ENCODE peak calls at places on chromosomes 5 and 9, in six cellular contexts. G, E, A, O, P and W are unnamed samples.

GRCh38 chr5:624951-625230 is 12.8 kb downstream of the CEP72 start:
- DNase-seq in G (no peak), E (no peak), A (no peak), O (no peak), P (no peak), W (no peak)

GRCh38 chr5:122076023-122076422 is 2.0 kb downstream of the LOX start:
- DNase-seq in G (no peak), E (no peak), A (no peak), O (no peak), P (no peak), W (no peak)

GRCh38 chr5:150136841-150137167 is 18.8 kb downstream of the PDGFRB start:
- DNase-seq in G (no peak), E (no peak), A (no peak), O (no peak), P (no peak), W (no peak)

GRCh38 chr5:109668668-109669422 is 20.9 kb upstream of the MAN2A1 start:
- DNase-seq in G (no peak), E (no peak), A (no peak), O (no peak), P (no peak), W (no peak)

GRCh38 chr9:37350486-37351190 is 71.9 kb upstream of the GRHPR start:
- DNase-seq in G (no peak), E (no peak), A (no peak), O (no peak), P (no peak), W (no peak)

GRCh38 chr9:1639166-1639565 is 376.0 kb upstream of the SMARCA2 start:
- DNase-seq in G (no peak), E (no peak), A (no peak), O (no peak), P (no peak), W (no peak)

GRCh38 chr5:69217154-69217731 is 17.4 kb upstream of the CDK7 start:
- DNase-seq in G (peak; percentile 98), E (no peak), A (no peak), O (no peak), P (no peak), W (no peak)

GRCh38 chr5:34789021-34789531 is 49.9 kb upstream of the TTC23L start:
- DNase-seq in G (no peak), E (no peak), A (no peak), O (no peak), P (peak; percentile 43), W (no peak)

GRCh38 chr5:59790399-59791130 is 103.0 kb downstream of the PDE4D start:
- DNase-seq in G (no peak), E (no peak), A (no peak), O (no peak), P (no peak), W (no peak)

GRCh38 chr9:893843-894420 is 52.4 kb downstream of the DMRT1 start:
- DNase-seq in G (peak; percentile 56), E (peak; percentile 2), A (peak; percentile 61), O (peak; percentile 58), P (peak; percentile 16), W (peak; percentile 55)

GRCh38 chr5:72108200-72109050 is 1.1 kb downstream of the MAP1B start:
- DNase-seq in G (peak; percentile 82), E (no peak), A (peak; percentile 90), O (peak; percentile 64), P (peak; percentile 62), W (peak; percentile 35)

GRCh38 chr5:40577718-40578117 is 102.0 kb upstream of the PTGER4 start:
- DNase-seq in G (no peak), E (no peak), A (no peak), O (no peak), P (no peak), W (no peak)

GRCh38 chr5:95959964-95960801 is 1.5 kb downstream of the ELL2 start:
- DNase-seq in G (peak; percentile 45), E (no peak), A (peak; percentile 44), O (peak; percentile 25), P (no peak), W (no peak)

GRCh38 chr5:103461223-103461622 is 101.4 kb downstream of the NUDT12 start:
- DNase-seq in G (no peak), E (no peak), A (no peak), O (no peak), P (peak; percentile 79), W (no peak)

GRCh38 chr5:160064979-160065619 is 54.2 kb downstream of the PWWP2A start:
- DNase-seq in G (peak; percentile 23), E (no peak), A (no peak), O (peak; percentile 74), P (no peak), W (peak; percentile 74)

GRCh38 chr5:178421699-178422399 is 168.3 kb downstream of the COL23A1 start:
- DNase-seq in G (peak; percentile 11), E (no peak), A (peak; percentile 44), O (no peak), P (no peak), W (no peak)

GRCh38 chr9:19127881-19128719 is 808 bp upstream of the PLIN2 start:
- DNase-seq in G (peak; percentile 67), E (no peak), A (peak; percentile 74), O (no peak), P (no peak), W (peak; percentile 16)

GRCh38 chr9:121498150-121498486 is 1.5 kb downstream of the GGTA1 start:
- DNase-seq in G (peak; percentile 82), E (peak; percentile 9), A (peak; percentile 75), O (peak; percentile 67), P (peak; percentile 45), W (peak; percentile 77)

GRCh38 chr5:77636423-77637169 is 1.9 kb downstream of the OTP start:
- DNase-seq in G (peak; percentile 61), E (no peak), A (no peak), O (no peak), P (no peak), W (no peak)

GRCh38 chr5:78781611-78782356 is 133.2 kb upstream of the LHFPL2 start:
- DNase-seq in G (no peak), E (no peak), A (no peak), O (no peak), P (no peak), W (no peak)

GRCh38 chr5:73199671-73200070 is 26.7 kb downstream of the TMEM174 start:
- DNase-seq in G (no peak), E (no peak), A (no peak), O (no peak), P (peak; percentile 12), W (no peak)

GRCh38 chr9:385818-386398 is 171.2 kb downstream of the DOCK8 start:
- DNase-seq in G (peak; percentile 34), E (no peak), A (peak; percentile 63), O (peak; percentile 49), P (peak; percentile 4), W (peak; percentile 16)

GRCh38 chr9:94030318-94031179 is 53.7 kb upstream of the PTPDC1 start:
- DNase-seq in G (peak; percentile 95), E (peak; percentile 58), A (peak; percentile 87), O (peak; percentile 76), P (peak; percentile 84), W (peak; percentile 87)

GRCh38 chr5:35902032-35902681 is 36.3 kb downstream of the CAPSL start:
- DNase-seq in G (no peak), E (no peak), A (no peak), O (no peak), P (peak; percentile 39), W (no peak)